ENCODE peak calls at places on chromosomes 2 and 18, in nine cellular contexts. One of them, this sample, is unnamed.

GRCh38 chr2:144798019-144798418 is 278.1 kb upstream of the ZEB2 start:
- ATAC-seq in naive thymus-derived CD8-positive, alpha-beta T cell: no peak
- ATAC-seq in left colon: no peak
- ATAC-seq in activated T-cell treated with anti-CD3 and anti-CD28 coated beads, Interleukin-2, amount 50 U/mL, for 4 hours: no peak
- ATAC-seq in left cardiac atrium: no peak
- ATAC-seq in activated CD8-positive, alpha-beta T cell treated with anti-CD3 and anti-CD28 coated beads for 36 hours: no peak
- ATAC-seq in foreskin keratinocyte: no peak
- ATAC-seq in effector memory CD8-positive, alpha-beta T cell: no peak
- ATAC-seq in GM23338: no peak
- ATAC-seq in this sample: no peak

GRCh38 chr18:44098551-44099098 is 582.1 kb upstream of the SETBP1 start:
- ATAC-seq in effector memory CD8-positive, alpha-beta T cell: no peak
- ATAC-seq in left colon: peak
- ATAC-seq in foreskin keratinocyte: peak
- ATAC-seq in activated CD8-positive, alpha-beta T cell treated with anti-CD3 and anti-CD28 coated beads for 36 hours: no peak
- ATAC-seq in activated T-cell treated with anti-CD3 and anti-CD28 coated beads, Interleukin-2, amount 50 U/mL, for 4 hours: no peak
- ATAC-seq in left cardiac atrium: no peak
- ATAC-seq in naive thymus-derived CD8-positive, alpha-beta T cell: no peak
- ATAC-seq in GM23338: peak
- ATAC-seq in this sample: peak

GRCh38 chr18:55455938-55456337 is 132.1 kb downstream of the TCF4 start:
- ATAC-seq in foreskin keratinocyte: no peak
- ATAC-seq in left cardiac atrium: no peak
- ATAC-seq in left colon: no peak
- ATAC-seq in effector memory CD8-positive, alpha-beta T cell: no peak
- ATAC-seq in activated CD8-positive, alpha-beta T cell treated with anti-CD3 and anti-CD28 coated beads for 36 hours: no peak
- ATAC-seq in GM23338: no peak
- ATAC-seq in activated T-cell treated with anti-CD3 and anti-CD28 coated beads, Interleukin-2, amount 50 U/mL, for 4 hours: no peak
- ATAC-seq in naive thymus-derived CD8-positive, alpha-beta T cell: no peak
- ATAC-seq in this sample: no peak

GRCh38 chr2:8679827-8680731 is 1.8 kb upstream of the ID2 start:
- ATAC-seq in GM23338: no peak
- ATAC-seq in activated T-cell treated with anti-CD3 and anti-CD28 coated beads, Interleukin-2, amount 50 U/mL, for 4 hours: no peak
- ATAC-seq in left colon: peak
- ATAC-seq in left cardiac atrium: no peak
- ATAC-seq in naive thymus-derived CD8-positive, alpha-beta T cell: no peak
- ATAC-seq in activated CD8-positive, alpha-beta T cell treated with anti-CD3 and anti-CD28 coated beads for 36 hours: no peak
- ATAC-seq in effector memory CD8-positive, alpha-beta T cell: no peak
- ATAC-seq in foreskin keratinocyte: no peak
- ATAC-seq in this sample: no peak

GRCh38 chr18:75527848-75528247 is 100.3 kb upstream of the SMIM21 start:
- ATAC-seq in activated CD8-positive, alpha-beta T cell treated with anti-CD3 and anti-CD28 coated beads for 36 hours: no peak
- ATAC-seq in GM23338: no peak
- ATAC-seq in activated T-cell treated with anti-CD3 and anti-CD28 coated beads, Interleukin-2, amount 50 U/mL, for 4 hours: no peak
- ATAC-seq in naive thymus-derived CD8-positive, alpha-beta T cell: no peak
- ATAC-seq in foreskin keratinocyte: no peak
- ATAC-seq in effector memory CD8-positive, alpha-beta T cell: no peak
- ATAC-seq in left cardiac atrium: no peak
- ATAC-seq in left colon: no peak
- ATAC-seq in this sample: no peak

GRCh38 chr2:239020541-239021041 is 172.7 kb downstream of the TWIST2 start:
- ATAC-seq in GM23338: no peak
- ATAC-seq in foreskin keratinocyte: no peak
- ATAC-seq in left colon: no peak
- ATAC-seq in effector memory CD8-positive, alpha-beta T cell: no peak
- ATAC-seq in naive thymus-derived CD8-positive, alpha-beta T cell: no peak
- ATAC-seq in left cardiac atrium: no peak
- ATAC-seq in activated T-cell treated with anti-CD3 and anti-CD28 coated beads, Interleukin-2, amount 50 U/mL, for 4 hours: no peak
- ATAC-seq in activated CD8-positive, alpha-beta T cell treated with anti-CD3 and anti-CD28 coated beads for 36 hours: no peak
- ATAC-seq in this sample: no peak

GRCh38 chr2:225894240-225894980 is 494.9 kb downstream of the NYAP2 start:
- ATAC-seq in activated CD8-positive, alpha-beta T cell treated with anti-CD3 and anti-CD28 coated beads for 36 hours: no peak
- ATAC-seq in foreskin keratinocyte: peak
- ATAC-seq in left cardiac atrium: peak
- ATAC-seq in effector memory CD8-positive, alpha-beta T cell: no peak
- ATAC-seq in left colon: no peak
- ATAC-seq in GM23338: no peak
- ATAC-seq in naive thymus-derived CD8-positive, alpha-beta T cell: no peak
- ATAC-seq in activated T-cell treated with anti-CD3 and anti-CD28 coated beads, Interleukin-2, amount 50 U/mL, for 4 hours: no peak
- ATAC-seq in this sample: no peak

GRCh38 chr2:7017621-7018260 is 100.5 kb downstream of the RNF144A start:
- ATAC-seq in naive thymus-derived CD8-positive, alpha-beta T cell: no peak
- ATAC-seq in left cardiac atrium: no peak
- ATAC-seq in activated T-cell treated with anti-CD3 and anti-CD28 coated beads, Interleukin-2, amount 50 U/mL, for 4 hours: no peak
- ATAC-seq in GM23338: peak
- ATAC-seq in left colon: no peak
- ATAC-seq in foreskin keratinocyte: peak
- ATAC-seq in activated CD8-positive, alpha-beta T cell treated with anti-CD3 and anti-CD28 coated beads for 36 hours: no peak
- ATAC-seq in effector memory CD8-positive, alpha-beta T cell: no peak
- ATAC-seq in this sample: peak

GRCh38 chr18:32373995-32374394 is 96.7 kb downstream of the GAREM1 start:
- ATAC-seq in GM23338: no peak
- ATAC-seq in activated T-cell treated with anti-CD3 and anti-CD28 coated beads, Interleukin-2, amount 50 U/mL, for 4 hours: no peak
- ATAC-seq in activated CD8-positive, alpha-beta T cell treated with anti-CD3 and anti-CD28 coated beads for 36 hours: no peak
- ATAC-seq in effector memory CD8-positive, alpha-beta T cell: no peak
- ATAC-seq in naive thymus-derived CD8-positive, alpha-beta T cell: no peak
- ATAC-seq in foreskin keratinocyte: peak
- ATAC-seq in left cardiac atrium: peak
- ATAC-seq in left colon: peak
- ATAC-seq in this sample: peak

GRCh38 chr2:11625671-11626070 is 44.3 kb downstream of the NTSR2 start:
- ATAC-seq in effector memory CD8-positive, alpha-beta T cell: no peak
- ATAC-seq in left cardiac atrium: no peak
- ATAC-seq in foreskin keratinocyte: no peak
- ATAC-seq in activated CD8-positive, alpha-beta T cell treated with anti-CD3 and anti-CD28 coated beads for 36 hours: peak
- ATAC-seq in left colon: no peak
- ATAC-seq in naive thymus-derived CD8-positive, alpha-beta T cell: no peak
- ATAC-seq in activated T-cell treated with anti-CD3 and anti-CD28 coated beads, Interleukin-2, amount 50 U/mL, for 4 hours: no peak
- ATAC-seq in GM23338: no peak
- ATAC-seq in this sample: no peak

GRCh38 chr2:240989451-240990265 is 8.8 kb upstream of the SNED1 start:
- ATAC-seq in naive thymus-derived CD8-positive, alpha-beta T cell: no peak
- ATAC-seq in effector memory CD8-positive, alpha-beta T cell: no peak
- ATAC-seq in left cardiac atrium: no peak
- ATAC-seq in foreskin keratinocyte: no peak
- ATAC-seq in activated CD8-positive, alpha-beta T cell treated with anti-CD3 and anti-CD28 coated beads for 36 hours: peak
- ATAC-seq in GM23338: peak
- ATAC-seq in left colon: peak
- ATAC-seq in activated T-cell treated with anti-CD3 and anti-CD28 coated beads, Interleukin-2, amount 50 U/mL, for 4 hours: no peak
- ATAC-seq in this sample: peak

GRCh38 chr18:76980663-76981387 is 151.8 kb downstream of the MBP start:
- ATAC-seq in left cardiac atrium: no peak
- ATAC-seq in effector memory CD8-positive, alpha-beta T cell: no peak
- ATAC-seq in activated CD8-positive, alpha-beta T cell treated with anti-CD3 and anti-CD28 coated beads for 36 hours: no peak
- ATAC-seq in left colon: no peak
- ATAC-seq in foreskin keratinocyte: no peak
- ATAC-seq in naive thymus-derived CD8-positive, alpha-beta T cell: no peak
- ATAC-seq in activated T-cell treated with anti-CD3 and anti-CD28 coated beads, Interleukin-2, amount 50 U/mL, for 4 hours: no peak
- ATAC-seq in GM23338: no peak
- ATAC-seq in this sample: no peak

GRCh38 chr2:26720322-26721166 is 28.0 kb downstream of the KCNK3 start:
- ATAC-seq in foreskin keratinocyte: no peak
- ATAC-seq in activated T-cell treated with anti-CD3 and anti-CD28 coated beads, Interleukin-2, amount 50 U/mL, for 4 hours: no peak
- ATAC-seq in left colon: peak
- ATAC-seq in naive thymus-derived CD8-positive, alpha-beta T cell: no peak
- ATAC-seq in GM23338: peak
- ATAC-seq in activated CD8-positive, alpha-beta T cell treated with anti-CD3 and anti-CD28 coated beads for 36 hours: no peak
- ATAC-seq in effector memory CD8-positive, alpha-beta T cell: no peak
- ATAC-seq in left cardiac atrium: peak
- ATAC-seq in this sample: peak

GRCh38 chr2:24124003-24124585 is 825 bp downstream of the FAM228B start:
- ATAC-seq in activated CD8-positive, alpha-beta T cell treated with anti-CD3 and anti-CD28 coated beads for 36 hours: no peak
- ATAC-seq in foreskin keratinocyte: peak
- ATAC-seq in GM23338: peak
- ATAC-seq in activated T-cell treated with anti-CD3 and anti-CD28 coated beads, Interleukin-2, amount 50 U/mL, for 4 hours: no peak
- ATAC-seq in effector memory CD8-positive, alpha-beta T cell: no peak
- ATAC-seq in naive thymus-derived CD8-positive, alpha-beta T cell: peak
- ATAC-seq in left cardiac atrium: peak
- ATAC-seq in left colon: peak
- ATAC-seq in this sample: no peak

GRCh38 chr2:111686994-111687393 is 197.0 kb downstream of the ANAPC1 start:
- ATAC-seq in naive thymus-derived CD8-positive, alpha-beta T cell: no peak
- ATAC-seq in GM23338: no peak
- ATAC-seq in left cardiac atrium: no peak
- ATAC-seq in effector memory CD8-positive, alpha-beta T cell: no peak
- ATAC-seq in left colon: no peak
- ATAC-seq in foreskin keratinocyte: no peak
- ATAC-seq in activated CD8-positive, alpha-beta T cell treated with anti-CD3 and anti-CD28 coated beads for 36 hours: no peak
- ATAC-seq in activated T-cell treated with anti-CD3 and anti-CD28 coated beads, Interleukin-2, amount 50 U/mL, for 4 hours: no peak
- ATAC-seq in this sample: no peak

GRCh38 chr2:98870516-98871158 is 65.4 kb downstream of the CRACDL start:
- ATAC-seq in naive thymus-derived CD8-positive, alpha-beta T cell: no peak
- ATAC-seq in activated T-cell treated with anti-CD3 and anti-CD28 coated beads, Interleukin-2, amount 50 U/mL, for 4 hours: no peak
- ATAC-seq in effector memory CD8-positive, alpha-beta T cell: no peak
- ATAC-seq in left colon: no peak
- ATAC-seq in left cardiac atrium: no peak
- ATAC-seq in foreskin keratinocyte: no peak
- ATAC-seq in GM23338: peak
- ATAC-seq in activated CD8-positive, alpha-beta T cell treated with anti-CD3 and anti-CD28 coated beads for 36 hours: no peak
- ATAC-seq in this sample: no peak

GRCh38 chr2:88666576-88666975 is 24.9 kb upstream of the RPIA start:
- ATAC-seq in activated T-cell treated with anti-CD3 and anti-CD28 coated beads, Interleukin-2, amount 50 U/mL, for 4 hours: no peak
- ATAC-seq in effector memory CD8-positive, alpha-beta T cell: no peak
- ATAC-seq in GM23338: no peak
- ATAC-seq in foreskin keratinocyte: peak
- ATAC-seq in left colon: no peak
- ATAC-seq in left cardiac atrium: no peak
- ATAC-seq in naive thymus-derived CD8-positive, alpha-beta T cell: no peak
- ATAC-seq in activated CD8-positive, alpha-beta T cell treated with anti-CD3 and anti-CD28 coated beads for 36 hours: peak
- ATAC-seq in this sample: no peak

GRCh38 chr2:236355911-236356310 is 91.7 kb upstream of the ASB18 start:
- ATAC-seq in foreskin keratinocyte: no peak
- ATAC-seq in naive thymus-derived CD8-positive, alpha-beta T cell: no peak
- ATAC-seq in activated CD8-positive, alpha-beta T cell treated with anti-CD3 and anti-CD28 coated beads for 36 hours: no peak
- ATAC-seq in left cardiac atrium: no peak
- ATAC-seq in activated T-cell treated with anti-CD3 and anti-CD28 coated beads, Interleukin-2, amount 50 U/mL, for 4 hours: no peak
- ATAC-seq in left colon: no peak
- ATAC-seq in GM23338: no peak
- ATAC-seq in effector memory CD8-positive, alpha-beta T cell: no peak
- ATAC-seq in this sample: no peak

GRCh38 chr2:124602759-124603158 is 577.7 kb downstream of the CNTNAP5 start:
- ATAC-seq in GM23338: no peak
- ATAC-seq in activated CD8-positive, alpha-beta T cell treated with anti-CD3 and anti-CD28 coated beads for 36 hours: no peak
- ATAC-seq in activated T-cell treated with anti-CD3 and anti-CD28 coated beads, Interleukin-2, amount 50 U/mL, for 4 hours: no peak
- ATAC-seq in left colon: no peak
- ATAC-seq in effector memory CD8-positive, alpha-beta T cell: no peak
- ATAC-seq in foreskin keratinocyte: no peak
- ATAC-seq in left cardiac atrium: no peak
- ATAC-seq in naive thymus-derived CD8-positive, alpha-beta T cell: no peak
- ATAC-seq in this sample: no peak

GRCh38 chr2:76973610-76974009 is 548.6 kb downstream of the LRRTM4 start:
- ATAC-seq in GM23338: no peak
- ATAC-seq in activated T-cell treated with anti-CD3 and anti-CD28 coated beads, Interleukin-2, amount 50 U/mL, for 4 hours: no peak
- ATAC-seq in naive thymus-derived CD8-positive, alpha-beta T cell: no peak
- ATAC-seq in effector memory CD8-positive, alpha-beta T cell: no peak
- ATAC-seq in activated CD8-positive, alpha-beta T cell treated with anti-CD3 and anti-CD28 coated beads for 36 hours: no peak
- ATAC-seq in left cardiac atrium: no peak
- ATAC-seq in left colon: no peak
- ATAC-seq in foreskin keratinocyte: no peak
- ATAC-seq in this sample: no peak

GRCh38 chr2:239895669-239896068 is 129.5 kb downstream of the NDUFA10 start:
- ATAC-seq in naive thymus-derived CD8-positive, alpha-beta T cell: no peak
- ATAC-seq in left colon: no peak
- ATAC-seq in foreskin keratinocyte: no peak
- ATAC-seq in activated T-cell treated with anti-CD3 and anti-CD28 coated beads, Interleukin-2, amount 50 U/mL, for 4 hours: no peak
- ATAC-seq in effector memory CD8-positive, alpha-beta T cell: no peak
- ATAC-seq in left cardiac atrium: no peak
- ATAC-seq in GM23338: no peak
- ATAC-seq in activated CD8-positive, alpha-beta T cell treated with anti-CD3 and anti-CD28 coated beads for 36 hours: no peak
- ATAC-seq in this sample: no peak

GRCh38 chr18:12011962-12012549 is 30.7 kb downstream of the IMPA2 start:
- ATAC-seq in foreskin keratinocyte: no peak
- ATAC-seq in left cardiac atrium: peak
- ATAC-seq in left colon: peak
- ATAC-seq in effector memory CD8-positive, alpha-beta T cell: no peak
- ATAC-seq in naive thymus-derived CD8-positive, alpha-beta T cell: no peak
- ATAC-seq in GM23338: no peak
- ATAC-seq in activated CD8-positive, alpha-beta T cell treated with anti-CD3 and anti-CD28 coated beads for 36 hours: no peak
- ATAC-seq in activated T-cell treated with anti-CD3 and anti-CD28 coated beads, Interleukin-2, amount 50 U/mL, for 4 hours: no peak
- ATAC-seq in this sample: peak

GRCh38 chr2:217108575-217109027 is 248.7 kb upstream of the TNP1 start:
- ATAC-seq in left cardiac atrium: no peak
- ATAC-seq in left colon: no peak
- ATAC-seq in GM23338: no peak
- ATAC-seq in activated CD8-positive, alpha-beta T cell treated with anti-CD3 and anti-CD28 coated beads for 36 hours: no peak
- ATAC-seq in naive thymus-derived CD8-positive, alpha-beta T cell: no peak
- ATAC-seq in activated T-cell treated with anti-CD3 and anti-CD28 coated beads, Interleukin-2, amount 50 U/mL, for 4 hours: no peak
- ATAC-seq in effector memory CD8-positive, alpha-beta T cell: no peak
- ATAC-seq in foreskin keratinocyte: no peak
- ATAC-seq in this sample: no peak